ENCODE peak calls at places on chromosomes 4 and X, in eight cellular contexts. Z is upper lobe of left lung, G is kidney epithelial cell, J is heart right ventricle, S is tibial artery, D is colonic mucosa, R is astrocyte of the spinal cord, E is cardiac muscle cell. A is an unnamed sample.

GRCh38 chrX:1600406-1601050 is 9.1 kb downstream of the AKAP17A start:
- DNase-seq in Z (no peak), E (no peak), D (no peak), S (no peak), R (no peak), G (no peak), J (no peak), A (no peak)

GRCh38 chr4:124337874-124338273 is 374.7 kb downstream of the ANKRD50 start:
- DNase-seq in S (no peak), E (peak; percentile 20), J (peak; percentile 29), R (peak; percentile 21), G (no peak), Z (peak; percentile 3), D (no peak), A (peak; percentile 28)

GRCh38 chr4:52932586-52933482 is 70.7 kb downstream of the RASL11B start:
- DNase-seq in Z (no peak), R (peak; percentile 82), E (no peak), D (no peak), J (no peak), G (no peak), S (no peak), A (peak; percentile 24)

GRCh38 chr4:1610791-1611500 is 73.2 kb downstream of the FAM53A start:
- DNase-seq in Z (peak; percentile 72), R (no peak), J (no peak), E (no peak), S (no peak), D (no peak), G (no peak), A (no peak)

GRCh38 chrX:52990848-52991247 is 32.5 kb upstream of the FAM156A start:
- DNase-seq in Z (no peak), G (no peak), D (no peak), E (no peak), R (no peak), S (no peak), J (no peak), A (no peak)

GRCh38 chrX:41022579-41022978 is 62.7 kb upstream of the USP9X start:
- DNase-seq in D (no peak), Z (no peak), R (no peak), G (no peak), S (no peak), E (no peak), J (no peak), A (peak; percentile 46)

GRCh38 chrX:134419784-134420183 is 40.2 kb upstream of the HPRT1 start:
- DNase-seq in E (no peak), J (no peak), G (no peak), R (no peak), S (no peak), D (no peak), Z (no peak), A (no peak)

GRCh38 chr4:36081185-36081584 is 163.1 kb downstream of the ARAP2 start:
- DNase-seq in Z (no peak), E (no peak), J (no peak), D (no peak), R (no peak), S (no peak), G (no peak), A (no peak)

GRCh38 chrX:14865201-14865600 is 7.7 kb downstream of the FANCB start:
- DNase-seq in J (no peak), S (no peak), R (peak; percentile 29), G (no peak), D (no peak), Z (no peak), E (no peak), A (peak; percentile 53)

GRCh38 chr4:138049350-138049749 is 192.8 kb downstream of the SLC7A11 start:
- DNase-seq in G (no peak), S (no peak), R (peak; percentile 33), E (no peak), D (no peak), Z (no peak), J (no peak), A (no peak)

GRCh38 chrX:40148439-40149285 is 50.9 kb upstream of the BCOR start:
- DNase-seq in G (no peak), S (no peak), Z (peak; percentile 38), D (peak; percentile 62), R (no peak), E (no peak), J (no peak), A (no peak)

GRCh38 chr4:125115941-125116340 is 198.8 kb upstream of the FAT4 start:
- DNase-seq in E (no peak), R (peak; percentile 65), S (no peak), J (no peak), Z (no peak), D (no peak), G (no peak), A (peak; percentile 53)

GRCh38 chr4:71270901-71271300 is 67.9 kb upstream of the SLC4A4 start:
- DNase-seq in D (peak; percentile 39), G (no peak), J (no peak), Z (no peak), R (peak; percentile 41), S (no peak), E (peak; percentile 55), A (peak; percentile 47)

DNA sequence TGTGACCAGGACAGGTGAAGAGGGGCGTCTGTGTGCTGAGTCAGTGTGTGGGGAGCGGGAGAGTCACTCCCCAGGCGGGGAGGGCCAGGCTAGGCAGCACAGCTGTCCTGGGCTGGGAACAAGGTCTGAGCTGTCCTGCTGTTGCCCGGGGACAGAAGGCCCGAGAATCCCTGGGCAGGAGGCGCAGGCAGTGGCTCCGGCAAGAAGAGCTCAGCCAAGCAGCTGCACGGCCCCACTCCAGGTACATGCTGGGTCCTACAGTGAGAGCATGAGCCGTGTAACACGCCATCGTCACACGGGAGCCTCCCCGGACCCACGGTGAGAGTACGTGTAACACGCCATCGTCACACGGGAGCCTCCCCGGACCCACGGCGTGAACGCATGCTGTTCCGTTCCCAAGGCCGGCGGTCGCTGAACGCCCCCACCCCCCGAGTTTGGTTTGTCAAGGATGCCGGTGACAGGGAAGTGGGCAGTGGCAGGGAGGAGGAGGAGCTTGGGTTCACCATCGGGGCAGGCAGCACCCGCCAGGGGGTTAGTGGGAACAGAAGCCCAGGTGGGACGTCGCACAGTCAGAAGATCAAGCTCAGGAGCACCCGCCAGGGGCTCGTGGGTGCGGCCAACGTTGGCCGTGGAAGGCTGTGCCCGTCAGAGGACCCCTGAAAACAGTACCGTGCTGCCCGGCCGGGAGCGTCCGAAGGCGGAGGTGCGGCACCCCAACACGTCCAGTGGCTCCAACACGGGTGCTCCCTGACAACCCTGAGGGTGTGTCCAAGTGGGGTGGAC is 15.6 kb downstream of the PPP2R3B start:
- DNase-seq in Z (no peak), R (no peak), D (no peak), J (no peak), E (no peak), S (no peak), G (no peak), A (no peak)
- H3K4me3 ChIP-seq in Z (no peak overlapping the region), R (no peak overlapping the region), D (no peak overlapping the region), J (no peak overlapping the region), E (no peak overlapping the region), S (no peak overlapping the region), G (no peak overlapping the region), A (no peak overlapping the region)

DNA sequence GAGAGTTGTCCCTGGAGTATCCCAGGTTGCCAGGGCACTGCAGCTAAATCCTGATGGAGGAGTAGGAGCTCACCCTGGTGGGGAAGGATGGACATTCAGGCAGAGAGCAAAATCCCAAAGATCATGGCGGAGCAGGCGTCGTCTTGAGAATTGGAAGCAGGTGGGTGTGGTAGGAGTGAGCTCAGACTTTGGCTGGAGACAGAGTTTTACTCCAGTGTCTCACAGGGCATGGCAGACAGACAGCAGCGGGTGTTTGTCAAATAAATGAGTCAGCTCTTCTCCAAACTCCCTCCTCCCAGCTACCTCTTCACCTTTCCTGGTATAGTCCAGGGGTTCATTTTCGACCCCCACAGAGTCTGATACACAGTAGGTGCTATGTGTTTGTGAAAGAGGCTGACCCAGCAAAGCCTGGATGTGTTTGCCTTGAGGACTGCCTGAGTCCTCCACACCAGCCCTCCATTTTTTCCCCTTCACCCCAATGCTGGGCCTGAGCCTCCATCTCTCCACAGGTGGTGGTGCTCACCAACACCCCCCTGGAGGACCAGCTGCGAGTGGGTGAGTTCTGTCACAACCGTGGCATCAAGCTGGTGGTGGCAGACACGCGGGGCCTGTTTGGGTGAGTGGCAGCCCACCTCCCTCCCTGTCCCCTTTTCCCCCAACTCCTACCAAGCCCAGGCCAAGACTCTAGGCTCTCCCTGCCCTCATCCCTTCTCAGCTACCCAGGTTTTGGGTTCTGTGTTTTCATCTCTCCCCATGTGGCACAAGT is 6.9 kb downstream of the UBA1 start:
- DNase-seq in Z (no peak), R (peak; percentile 51), S (peak; percentile 46), D (peak; percentile 65), J (no peak), G (no peak), E (no peak), A (peak; percentile 50)
- TF ChIP-seq CTCF in Z (no peak), R (no peak), S (no peak), D (no peak), J (no peak), G (no peak), E (peak; percentile 5), A (peak; percentile 14)

GRCh38 chr4:15231265-15232091 is 196.4 kb upstream of the C1QTNF7 start:
- DNase-seq in Z (no peak), D (peak; percentile 84), E (peak; percentile 91), J (peak; percentile 86), S (peak; percentile 90), G (no peak), R (peak; percentile 91), A (peak; percentile 91)

GRCh38 chr4:15233626-15234025 is 194.2 kb upstream of the C1QTNF7 start:
- DNase-seq in J (no peak), G (no peak), D (no peak), Z (no peak), R (no peak), E (no peak), S (no peak), A (no peak)

GRCh38 chr4:15234101-15234500 is 193.7 kb upstream of the C1QTNF7 start:
- DNase-seq in D (no peak), J (no peak), G (no peak), E (no peak), S (no peak), R (peak; percentile 85), Z (no peak), A (peak; percentile 69)

GRCh38 chr4:15232725-15233597 is 194.9 kb upstream of the C1QTNF7 start:
- DNase-seq in R (peak; percentile 94), D (no peak), G (no peak), J (no peak), E (no peak), Z (no peak), S (no peak), A (peak; percentile 62)

DNA sequence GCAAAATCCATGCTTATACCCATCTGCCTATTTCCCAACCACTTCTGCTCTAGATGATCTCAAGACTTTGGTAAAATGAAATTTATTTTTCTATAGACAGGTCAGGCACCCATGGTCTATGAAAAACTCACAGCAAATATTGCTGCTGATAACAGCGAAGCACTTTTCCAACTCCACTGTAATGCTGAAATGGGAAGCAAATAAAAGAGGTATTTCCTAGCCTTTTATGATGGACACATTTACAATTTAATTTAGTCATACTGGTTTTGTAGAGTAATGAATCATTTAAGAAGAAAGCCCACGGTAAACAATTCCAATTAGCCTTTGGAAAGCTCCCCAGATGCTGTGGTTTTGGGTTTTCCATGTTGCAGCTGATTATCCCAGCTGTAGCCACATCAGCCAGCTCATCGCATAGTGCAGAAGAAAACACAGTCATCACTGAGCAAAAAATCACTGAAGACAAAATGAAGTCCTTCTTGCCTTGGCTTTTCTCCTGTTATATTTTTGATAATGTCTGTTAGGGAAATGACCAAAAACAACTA is 193.2 kb upstream of the C1QTNF7 start:
- DNase-seq in E (no peak), R (peak; percentile 94), S (no peak), Z (no peak), G (peak; percentile 70), J (peak; percentile 30), D (no peak), A (peak; percentile 80)
- H3K4me3 ChIP-seq in E (no peak overlapping the region), R (no peak overlapping the region), S (no peak overlapping the region), Z (no peak overlapping the region), G (no peak overlapping the region), J (no peak overlapping the region), D (no peak overlapping the region), A (no peak overlapping the region)

GRCh38 chrX:38919853-38920528 is 118.7 kb downstream of the MID1IP1 start:
- DNase-seq in G (no peak), S (no peak), Z (no peak), J (no peak), E (no peak), R (no peak), D (no peak), A (no peak)
- TF ChIP-seq CTCF in G (no peak), S (no peak), Z (no peak), J (no peak), E (no peak), R (no peak), D (no peak), A (no peak)

A was measured in fibroblast of pulmonary artery.